ENCODE peak calls at places on chromosomes 16 and 17, in five cellular contexts. I, P, K, Y and S are unnamed samples.
A peak's percentile ranks its signal among the peaks of the same experiment; 100 is the strongest.

GRCh38 chr17:41551370-41551769 is 20.5 kb downstream of the KRT9 start:
- DNase-seq in Y (no peak), K (no peak), I (no peak), P (no peak), S (no peak)

GRCh38 chr17:46796080-46796479 is 22.4 kb downstream of the WNT3 start:
- DNase-seq in I (no peak), P (no peak), Y (no peak), K (no peak), S (no peak)

GRCh38 chr17:9765302-9765701 is 26.1 kb downstream of the DHRS7C start:
- DNase-seq in Y (no peak), K (no peak), I (no peak), P (no peak), S (no peak)

GRCh38 chr16:83992624-83993023 is 24.6 kb downstream of the NECAB2 start:
- DNase-seq in I (no peak), Y (no peak), K (no peak), P (peak; percentile 81), S (peak; percentile 17)

GRCh38 chr17:27986805-27987684 is 55.4 kb upstream of the NLK start:
- DNase-seq in P (no peak), K (no peak), I (no peak), Y (no peak), S (no peak)

GRCh38 chr17:61202564-61202963 is 197.1 kb upstream of the TBX2 start:
- DNase-seq in P (no peak), I (no peak), K (no peak), Y (no peak), S (no peak)

GRCh38 chr17:61702450-61702849 is 111.4 kb upstream of the NACA2 start:
- DNase-seq in K (no peak), I (no peak), P (no peak), Y (no peak), S (no peak)

GRCh38 chr16:56477096-56477878 is 25.9 kb downstream of the OGFOD1 start:
- DNase-seq in K (no peak), Y (no peak), I (peak; percentile 10), P (peak; percentile 64), S (peak; percentile 69)

GRCh38 chr16:83744521-83744981 is 63.2 kb upstream of the HSBP1 start:
- DNase-seq in P (peak; percentile 33), K (peak; percentile 58), Y (no peak), I (no peak), S (no peak)

GRCh38 chr16:72848759-72849664 is 198.9 kb downstream of the ZFHX3 start:
- DNase-seq in K (peak; percentile 88), Y (peak; percentile 78), I (peak; percentile 56), P (peak; percentile 59), S (peak; percentile 71)

GRCh38 chr17:2376107-2376506 is 24.8 kb downstream of the MNT start:
- DNase-seq in I (no peak), P (no peak), K (no peak), Y (no peak), S (no peak)

GRCh38 chr16:72722552-72722951 is 325.4 kb downstream of the ZFHX3 start:
- DNase-seq in K (no peak), Y (no peak), I (no peak), P (no peak), S (no peak)

GRCh38 chr17:43405861-43406260 is 7.1 kb downstream of the ARL4D start:
- DNase-seq in I (no peak), K (no peak), Y (no peak), P (no peak), S (no peak)

GRCh38 chr17:41864498-41864836 is 756 bp downstream of the KLHL11 start:
- DNase-seq in K (no peak), I (no peak), P (no peak), Y (peak; percentile 65), S (no peak)

GRCh38 chr17:17205368-17206148 is 575 bp downstream of the PLD6 start:
- DNase-seq in Y (peak; percentile 51), I (peak; percentile 76), P (no peak), K (peak; percentile 78), S (no peak)

GRCh38 chr16:56281256-56281805 is 90.0 kb downstream of the GNAO1 start:
- DNase-seq in P (no peak), Y (peak; percentile 46), I (peak; percentile 36), K (no peak), S (no peak)

GRCh38 chr16:71491032-71491431 is 1.9 kb upstream of the ZNF19 start:
- DNase-seq in I (no peak), P (no peak), Y (no peak), K (no peak), S (no peak)

GRCh38 chr17:28497931-28498330 is 8.2 kb upstream of the FOXN1 start:
- DNase-seq in Y (peak; percentile 43), I (no peak), K (no peak), P (no peak), S (no peak)

GRCh38 chr17:43482103-43483012 is 1.4 kb upstream of the DHX8 start:
- DNase-seq in Y (peak; percentile 12), K (no peak), P (no peak), I (no peak), S (no peak)

GRCh38 chr16:64153718-64154117 is 968.1 kb downstream of the CDH11 start:
- DNase-seq in Y (no peak), K (no peak), I (no peak), P (peak; percentile 35), S (no peak)

GRCh38 chr16:86396318-86396882 is 113.9 kb upstream of the FOXF1 start:
- DNase-seq in K (no peak), P (no peak), Y (no peak), I (no peak), S (peak; percentile 85)

GRCh38 chr17:65554568-65555223 is 6.8 kb downstream of the AXIN2 start:
- DNase-seq in I (no peak), Y (no peak), K (no peak), P (no peak), S (no peak)

GRCh38 chr16:89697161-89697615 is 4.3 kb downstream of the SPATA2L start:
- DNase-seq in K (peak; percentile 50), P (no peak), Y (peak; percentile 99), I (no peak), S (no peak)